ENCODE peak calls at places on chromosome X, in nine cellular contexts. H is cardiac fibroblast, N is epithelial cell of esophagus, E is BE2C, F is psoas muscle, Q is transverse colon, Z is fibroblast of pulmonary artery, B is left lung, C is colonic mucosa. M is an unnamed sample.

GRCh38 chrX:13747836-13748235 is 13.3 kb downstream of the OFD1 start:
- DNase-seq in F (no peak), E (peak), B (no peak), Z (peak), C (peak), H (no peak), N (peak), Q (peak), M (no peak)

GRCh38 chrX:9164535-9165425 is 130.9 kb upstream of the FAM9B start:
- DNase-seq in F (no peak), C (no peak), H (peak), E (no peak), Z (peak), B (no peak), N (peak), Q (no peak), M (no peak)

GRCh38 chrX:9701790-9702189 is 63.9 kb downstream of the GPR143 start:
- DNase-seq in Z (no peak), F (no peak), Q (no peak), E (no peak), H (no peak), C (no peak), N (no peak), B (no peak), M (no peak)

GRCh38 chrX:77785400-77785745 is 643 bp downstream of the ATRX start:
- DNase-seq in B (no peak), E (peak), Q (peak), Z (no peak), H (peak), F (no peak), N (peak), C (peak), M (no peak)

GRCh38 chrX:13092455-13092941 is 48.1 kb upstream of the FAM9C start:
- DNase-seq in N (no peak), Z (no peak), E (no peak), H (no peak), F (peak), B (peak), C (peak), Q (peak), M (peak)

GRCh38 chrX:13756381-13756780 is 21.8 kb downstream of the OFD1 start:
- DNase-seq in N (no peak), H (no peak), Z (no peak), E (no peak), C (no peak), Q (no peak), B (no peak), F (no peak), M (no peak)

GRCh38 chrX:26778320-26778888 is 562.4 kb downstream of the MAGEB5 start:
- DNase-seq in Z (no peak), Q (no peak), E (no peak), B (no peak), H (no peak), F (no peak), C (no peak), N (no peak), M (no peak)

GRCh38 chrX:78098108-78098507 is 5.9 kb upstream of the PGK1 start:
- DNase-seq in N (no peak), C (no peak), F (no peak), H (no peak), Q (no peak), Z (no peak), E (no peak), B (no peak), M (no peak)

GRCh38 chrX:96474357-96475125 is 210.1 kb upstream of the DIAPH2 start:
- DNase-seq in N (peak), H (peak), F (no peak), B (no peak), E (no peak), Z (peak), C (no peak), Q (no peak), M (no peak)

GRCh38 chrX:65634732-65635131 is 32.7 kb upstream of the MSN start:
- DNase-seq in N (no peak), Z (no peak), Q (no peak), E (no peak), C (no peak), F (no peak), H (no peak), B (no peak), M (no peak)

GRCh38 chrX:56963377-56963776 is 32.0 kb downstream of the SPIN3 start:
- DNase-seq in Q (no peak), E (no peak), N (no peak), F (no peak), H (no peak), Z (no peak), B (no peak), C (no peak), M (no peak)

GRCh38 chrX:12349201-12349600 is 210.9 kb downstream of the FRMPD4 start:
- DNase-seq in C (no peak), H (no peak), E (no peak), F (no peak), Q (no peak), N (no peak), B (no peak), Z (no peak), M (no peak)

GRCh38 chrX:140355922-140356321 is 148.9 kb downstream of the SOX3 start:
- DNase-seq in Q (no peak), Z (no peak), E (no peak), N (no peak), F (no peak), H (no peak), C (no peak), B (no peak), M (no peak)

GRCh38 chrX:38754102-38754790 is 47.0 kb upstream of the MID1IP1 start:
- DNase-seq in Q (no peak), F (no peak), Z (peak), H (peak), E (peak), B (no peak), N (peak), C (peak), M (no peak)

GRCh38 chrX:19382500-19383145 is 38.9 kb downstream of the PDHA1 start:
- DNase-seq in C (peak), F (no peak), N (peak), Q (peak), E (peak), B (peak), Z (peak), H (peak), M (peak)

GRCh38 chrX:1531106-1531890 is 5.7 kb downstream of the P2RY8 start:
- DNase-seq in H (no peak), E (no peak), Q (no peak), C (no peak), F (no peak), N (no peak), Z (no peak), B (no peak), M (no peak)

GRCh38 chrX:115561605-115562491 is 874 bp downstream of the PLS3 start:
- DNase-seq in N (peak), Q (peak), Z (peak), H (peak), F (peak), E (peak), C (peak), B (peak), M (peak)

GRCh38 chrX:17432158-17432557 is 57.2 kb downstream of the NHS start:
- DNase-seq in C (no peak), Z (no peak), B (no peak), E (no peak), F (no peak), N (no peak), Q (no peak), H (no peak), M (no peak)

GRCh38 chrX:84339507-84340364 is 151.7 kb upstream of the RPS6KA6 start:
- DNase-seq in E (peak), B (no peak), F (no peak), C (no peak), N (peak), H (peak), Q (no peak), Z (peak), M (no peak)

GRCh38 chrX:111823068-111823467 is 52.9 kb upstream of the TRPC5OS start:
- DNase-seq in Z (no peak), H (no peak), N (peak), F (no peak), B (no peak), E (peak), Q (no peak), C (no peak), M (no peak)

GRCh38 chrX:33725556-33726232 is 406.4 kb downstream of the FAM47A start:
- DNase-seq in F (no peak), C (no peak), H (no peak), E (no peak), Q (no peak), Z (peak), N (peak), B (no peak), M (peak)

GRCh38 chrX:134717698-134718328 is 59.5 kb upstream of the PLAC1 start:
- DNase-seq in B (no peak), C (no peak), H (peak), N (no peak), Q (no peak), E (no peak), Z (peak), F (no peak), M (no peak)

GRCh38 chrX:11665144-11666040 is at the start of gene ARHGAP6:
- DNase-seq in F (peak), Z (peak), B (peak), Q (peak), H (peak), N (peak), E (no peak), C (peak), M (peak)

GRCh38 chrX:133661962-133662839 is 246.9 kb upstream of the GPC4 start:
- DNase-seq in N (no peak), B (no peak), Z (no peak), C (no peak), F (no peak), H (peak), Q (no peak), E (no peak), M (no peak)

GRCh38 chrX:103774070-103774642 is 2.5 kb upstream of the PLP1 start:
- DNase-seq in B (no peak), N (peak), H (peak), Q (no peak), F (no peak), C (no peak), Z (peak), E (peak), M (no peak)

GRCh38 chrX:139905743-139906142 is 27.1 kb downstream of the ATP11C start:
- DNase-seq in Q (no peak), F (no peak), Z (no peak), N (no peak), H (no peak), B (no peak), E (no peak), C (no peak), M (no peak)

GRCh38 chrX:134737061-134737460 is 78.8 kb upstream of the PLAC1 start:
- DNase-seq in N (no peak), Q (no peak), E (no peak), F (peak), Z (no peak), C (no peak), H (peak), B (no peak), M (peak)

GRCh38 chrX:100680756-100681155 is 36.8 kb downstream of the SRPX2 start:
- DNase-seq in H (no peak), Q (no peak), F (no peak), N (no peak), B (no peak), Z (no peak), E (no peak), C (no peak), M (no peak)

GRCh38 chrX:9144643-9145290 is 110.8 kb upstream of the FAM9B start:
- DNase-seq in Z (peak), Q (no peak), B (no peak), F (no peak), C (no peak), N (no peak), E (no peak), H (peak), M (no peak)

GRCh38 chrX:630922-631496 is 418 bp downstream of the SHOX start:
- DNase-seq in H (no peak), F (peak), Q (no peak), B (no peak), N (no peak), E (no peak), C (no peak), Z (no peak), M (no peak)

GRCh38 chrX:155577682-155578081 is 35.1 kb downstream of the TMLHE start:
- DNase-seq in H (no peak), N (no peak), C (no peak), B (no peak), E (no peak), Q (no peak), Z (no peak), F (no peak), M (no peak)

GRCh38 chrX:106932492-106932923 is 12.3 kb downstream of the CLDN2 start:
- DNase-seq in Z (peak), F (no peak), E (no peak), C (no peak), B (no peak), N (no peak), H (peak), Q (no peak), M (no peak)

GRCh38 chrX:46759645-46759974 is 692 bp upstream of the SLC9A7 start:
- DNase-seq in F (no peak), Z (no peak), B (no peak), C (no peak), Q (no peak), N (no peak), H (no peak), E (no peak), M (no peak)

GRCh38 chrX:41621236-41621651 is 67.5 kb upstream of the GPR34 start:
- DNase-seq in Q (no peak), C (no peak), H (peak), E (peak), F (no peak), N (peak), B (no peak), Z (peak), M (no peak)

GRCh38 chrX:11266329-11266830 is 26.8 kb upstream of the AMELX start:
- DNase-seq in E (no peak), F (no peak), N (no peak), C (no peak), B (no peak), H (no peak), Z (no peak), Q (no peak), M (no peak)

DNA sequence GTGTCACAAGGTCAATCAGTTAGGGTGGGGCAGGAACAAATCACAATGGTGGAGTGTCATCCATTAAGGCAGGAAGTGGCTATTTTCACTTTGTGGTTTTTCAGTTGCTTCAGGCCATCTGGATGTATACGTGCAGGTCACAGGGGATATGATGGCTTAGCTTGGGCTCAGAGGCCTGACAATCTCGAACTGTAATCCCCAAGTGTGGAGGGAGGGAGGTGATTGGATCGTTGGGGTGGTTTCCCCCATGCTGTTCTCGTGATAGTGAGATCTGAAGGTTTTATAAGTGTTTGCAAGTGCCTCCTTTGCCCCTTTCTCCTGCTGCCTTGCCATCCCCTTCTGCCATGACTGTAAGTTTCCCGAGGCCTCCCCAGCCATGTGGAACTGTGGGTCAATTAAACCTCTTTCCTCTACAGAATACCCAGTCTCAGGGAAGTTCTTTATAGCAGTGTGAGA is 36.7 kb upstream of the STS start:
- DNase-seq in H (no peak), F (no peak), B (no peak), N (no peak), C (no peak), E (no peak), Z (no peak), Q (no peak), M (no peak)
- H3K4me3 ChIP-seq in H (no peak), F (no peak), B (no peak), N (no peak), C (no peak), E (no peak), Z (no peak), Q (no peak), M (no peak)

DNA sequence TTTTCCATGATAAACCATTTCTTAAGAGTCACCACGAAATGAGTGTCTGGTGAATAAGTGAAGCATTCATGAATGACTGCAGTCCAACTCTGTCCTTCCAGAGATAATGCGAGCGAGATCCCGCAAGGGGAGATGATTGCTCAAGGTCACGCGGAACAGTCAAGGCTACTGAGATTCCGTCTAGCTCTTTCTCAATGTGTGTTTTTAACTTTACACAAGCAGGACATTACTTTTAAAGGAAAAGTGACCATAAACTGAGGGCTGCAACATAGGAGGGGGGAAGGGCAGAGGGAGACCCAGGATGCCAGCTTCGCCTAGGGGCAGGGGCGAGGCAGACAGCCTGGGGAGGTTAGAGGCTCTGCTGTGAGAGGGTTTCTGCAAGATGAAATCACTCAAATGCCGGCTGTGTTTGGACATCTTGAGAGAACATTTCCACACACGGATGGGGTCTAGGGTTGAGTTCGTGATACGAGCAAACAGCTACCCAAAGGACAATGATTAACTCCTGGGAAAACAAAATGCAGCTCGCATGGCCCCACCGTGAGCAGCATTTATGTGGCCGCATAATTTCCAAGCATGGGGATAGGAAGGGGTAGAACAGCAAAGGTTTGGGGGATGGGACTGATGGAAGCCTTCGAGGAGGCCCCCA is 23.8 kb upstream of the CCNQ start:
- DNase-seq in N (no peak), Z (no peak), B (no peak), Q (no peak), E (no peak), F (no peak), C (no peak), H (no peak), M (no peak)
- H3K4me3 ChIP-seq in N (no peak), Z (no peak), B (no peak), Q (no peak), E (no peak), F (no peak), C (no peak), H (no peak), M (no peak)

GRCh38 chrX:20529711-20530110 is 263.0 kb upstream of the RPS6KA3 start:
- DNase-seq in C (no peak), N (no peak), F (no peak), Z (no peak), E (no peak), H (no peak), Q (no peak), B (no peak), M (no peak)
- H3K4me3 ChIP-seq in C (no peak), N (no peak), F (no peak), Z (no peak), E (peak), H (no peak), Q (no peak), B (no peak), M (no peak)

DNA sequence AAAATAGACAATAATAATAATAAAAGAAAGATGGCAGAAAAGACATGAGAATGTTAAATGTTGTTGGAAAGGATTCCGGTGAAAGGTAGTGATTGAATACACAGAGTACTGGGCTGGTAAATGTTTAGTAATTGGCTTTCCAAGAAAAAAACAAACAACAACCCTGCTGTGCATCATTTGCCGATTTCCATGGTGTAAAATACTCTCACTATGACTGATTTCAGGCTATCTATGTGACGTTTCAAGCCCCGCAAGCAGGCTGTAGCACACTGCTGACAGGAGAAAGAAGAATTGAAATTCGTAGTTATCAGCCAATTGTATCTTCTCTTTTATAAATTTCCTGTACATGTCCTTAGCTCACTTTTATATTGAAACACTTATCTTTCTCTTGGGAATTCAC is 13.6 kb upstream of the SEPTIN6 start:
- DNase-seq in E (no peak), Q (no peak), Z (no peak), B (no peak), F (no peak), N (no peak), H (no peak), C (no peak), M (no peak)
- H3K4me3 ChIP-seq in E (no peak), Q (no peak), Z (no peak), B (no peak), F (no peak), N (no peak), H (no peak), C (no peak), M (no peak)

GRCh38 chrX:40169193-40170086 is 71.7 kb upstream of the BCOR start:
- DNase-seq in C (peak), Q (peak), B (peak), Z (peak), N (peak), H (peak), F (peak), E (peak), M (peak)

GRCh38 chrX:40171513-40172168 is 73.9 kb upstream of the BCOR start:
- DNase-seq in B (peak), N (peak), C (peak), Z (peak), H (no peak), Q (no peak), F (peak), E (no peak), M (no peak)

GRCh38 chrX:40172169-40172979 is 74.6 kb upstream of the BCOR start:
- DNase-seq in E (no peak), B (peak), Z (peak), Q (peak), C (peak), F (peak), N (peak), H (peak), M (peak)

GRCh38 chrX:40172980-40173661 is 75.4 kb upstream of the BCOR start:
- DNase-seq in E (no peak), Z (no peak), H (no peak), F (no peak), N (no peak), B (no peak), Q (no peak), C (peak), M (no peak)

DNA sequence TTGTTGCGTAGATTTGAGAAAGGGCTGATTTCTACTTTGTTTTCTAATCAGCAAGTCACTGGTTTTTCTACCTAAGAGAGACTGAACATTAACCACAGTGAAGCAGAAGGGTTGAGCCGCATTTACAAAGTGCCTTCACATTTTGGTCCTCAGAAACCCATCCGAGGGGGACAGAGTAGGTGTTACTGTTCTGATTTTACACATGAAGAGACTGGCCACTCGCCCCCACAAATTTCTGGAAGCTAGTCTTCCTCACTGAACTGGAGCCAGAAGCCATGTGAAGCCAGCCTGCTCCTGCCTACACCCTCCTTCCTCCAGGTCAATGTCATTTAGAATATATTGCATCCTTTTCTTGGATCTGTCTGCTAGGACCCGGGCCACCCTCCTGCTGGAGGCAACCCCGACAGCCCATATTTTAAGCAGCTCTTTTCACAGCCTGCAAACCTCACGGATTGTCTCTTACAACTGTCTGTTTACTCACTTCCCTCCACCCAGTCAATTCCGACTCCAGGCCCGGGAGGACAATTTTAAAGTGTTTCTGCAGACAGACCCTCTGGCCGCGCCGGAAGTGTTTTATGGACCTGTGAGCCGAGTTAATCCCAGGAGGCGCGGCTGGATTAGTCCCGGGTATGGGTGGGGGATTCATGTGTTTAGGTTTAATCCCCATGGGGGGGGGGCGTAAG is 73.2 kb upstream of the BCOR start:
- DNase-seq in H (no peak), C (peak), N (no peak), B (no peak), Q (no peak), Z (no peak), F (no peak), E (no peak), M (no peak)
- H3K4me3 ChIP-seq in H (no peak), C (peak), N (no peak), B (peak), Q (peak), Z (no peak), F (peak), E (no peak), M (peak)

GRCh38 chrX:4944767-4945166 is 1231.3 kb upstream of the PRKX start:
- DNase-seq in Q (no peak), C (no peak), H (no peak), Z (no peak), B (no peak), E (no peak), N (no peak), F (no peak), M (no peak)
- H3K4me3 ChIP-seq in Q (no peak), C (no peak), H (no peak), Z (no peak), B (no peak), E (no peak), N (no peak), F (no peak), M (no peak)

M was measured in right cardiac atrium.